ENCODE peak calls at places on chromosomes 1 and 21, in nine cellular contexts. B, U, Y, J, P, W, F, I and L are unnamed samples.

GRCh38 chr1:175095069-175095468 is 27.4 kb downstream of the TNN start:
- DNase-seq in B (no peak), U (no peak), Y (no peak), J (no peak), P (no peak), W (no peak), F (no peak), I (no peak), L (no peak)

GRCh38 chr1:79386730-79387129 is 380.2 kb upstream of the ADGRL4 start:
- DNase-seq in B (no peak), U (no peak), Y (no peak), J (no peak), P (no peak), W (no peak), F (no peak), I (no peak), L (no peak)

GRCh38 chr1:71695820-71696219 is 586.5 kb downstream of the NEGR1 start:
- DNase-seq in B (no peak), U (no peak), Y (no peak), J (no peak), P (no peak), W (no peak), F (no peak), I (no peak), L (no peak)

GRCh38 chr1:115781343-115781742 is 12.8 kb upstream of the CASQ2 start:
- DNase-seq in B (no peak), U (no peak), Y (no peak), J (peak; percentile 94), P (no peak), W (no peak), F (peak; percentile 57), I (no peak), L (no peak)

GRCh38 chr1:17369466-17369865 is 2.5 kb upstream of the PADI6 start:
- DNase-seq in B (no peak), U (no peak), Y (no peak), J (peak; percentile 53), P (no peak), W (no peak), F (peak; percentile 82), I (no peak), L (no peak)

GRCh38 chr1:159228554-159228953 is 23.9 kb downstream of the ACKR1 start:
- DNase-seq in B (no peak), U (no peak), Y (no peak), J (no peak), P (no peak), W (no peak), F (no peak), I (no peak), L (no peak)

GRCh38 chr1:109216662-109217061 is 2.9 kb downstream of the SARS1 start:
- DNase-seq in B (no peak), U (no peak), Y (no peak), J (peak; percentile 10), P (peak; percentile 36), W (no peak), F (no peak), I (no peak), L (no peak)

GRCh38 chr1:11413907-11414495 is 65.0 kb upstream of the DISP3 start:
- DNase-seq in B (no peak), U (no peak), Y (no peak), J (no peak), P (no peak), W (peak; percentile 64), F (no peak), I (no peak), L (no peak)

GRCh38 chr1:193070395-193070753 is 11.0 kb downstream of the RO60 start:
- DNase-seq in B (no peak), U (no peak), Y (no peak), J (peak; percentile 19), P (no peak), W (no peak), F (no peak), I (no peak), L (no peak)

GRCh38 chr1:114075546-114076249 is 78.0 kb downstream of the SYT6 start:
- DNase-seq in B (no peak), U (no peak), Y (no peak), J (no peak), P (no peak), W (peak; percentile 35), F (no peak), I (no peak), L (no peak)

GRCh38 chr1:238063454-238063853 is 172.7 kb upstream of the ZP4 start:
- DNase-seq in B (no peak), U (no peak), Y (no peak), J (peak; percentile 65), P (no peak), W (no peak), F (peak; percentile 80), I (no peak), L (no peak)

GRCh38 chr1:232952514-232953175 is 2.2 kb downstream of the NTPCR start:
- DNase-seq in B (peak; percentile 27), U (peak; percentile 44), Y (peak; percentile 48), J (peak; percentile 62), P (peak; percentile 67), W (peak; percentile 81), F (peak; percentile 74), I (peak; percentile 22), L (no peak)

GRCh38 chr1:9302745-9303524 is 10.2 kb downstream of the SPSB1 start:
- DNase-seq in B (no peak), U (peak; percentile 76), Y (no peak), J (peak; percentile 78), P (no peak), W (no peak), F (peak; percentile 99), I (no peak), L (no peak)

GRCh38 chr1:23098463-23099170 is 70.0 kb downstream of the LUZP1 start:
- DNase-seq in B (peak; percentile 62), U (peak; percentile 58), Y (peak; percentile 67), J (peak; percentile 83), P (peak; percentile 65), W (peak; percentile 75), F (peak; percentile 74), I (no peak), L (peak; percentile 60)

GRCh38 chr1:225655509-225656258 is 2.8 kb upstream of the ENAH start:
- DNase-seq in B (peak; percentile 73), U (peak; percentile 53), Y (peak; percentile 25), J (peak; percentile 99), P (peak; percentile 40), W (no peak), F (peak; percentile 97), I (no peak), L (no peak)

GRCh38 chr21:25944672-25945213 is 210.0 kb downstream of the GABPA start:
- DNase-seq in B (no peak), U (no peak), Y (no peak), J (no peak), P (no peak), W (no peak), F (no peak), I (no peak), L (no peak)

GRCh38 chr1:220430059-220430458 is 97.9 kb upstream of the MARK1 start:
- DNase-seq in B (no peak), U (no peak), Y (no peak), J (peak; percentile 20), P (no peak), W (peak; percentile 54), F (no peak), I (no peak), L (no peak)

GRCh38 chr1:63890468-63890867 is 116.7 kb downstream of the ROR1 start:
- DNase-seq in B (no peak), U (no peak), Y (no peak), J (no peak), P (no peak), W (no peak), F (no peak), I (no peak), L (no peak)

GRCh38 chr1:44719318-44719717 is 11.7 kb downstream of the RNU5D-1 start:
- DNase-seq in B (no peak), U (no peak), Y (no peak), J (no peak), P (no peak), W (no peak), F (no peak), I (no peak), L (no peak)

GRCh38 chr1:246782120-246782900 is 58.1 kb downstream of the SCCPDH start:
- DNase-seq in B (peak; percentile 36), U (no peak), Y (no peak), J (peak; percentile 91), P (no peak), W (no peak), F (peak; percentile 90), I (peak; percentile 94), L (no peak)

GRCh38 chr1:40948741-40949528 is 30.6 kb upstream of the CTPS1 start:
- DNase-seq in B (peak; percentile 50), U (peak; percentile 66), Y (peak; percentile 80), J (peak; percentile 73), P (peak; percentile 58), W (peak; percentile 69), F (peak; percentile 76), I (no peak), L (peak; percentile 64)

GRCh38 chr1:181175356-181175755 is 86.9 kb downstream of the IER5 start:
- DNase-seq in B (no peak), U (no peak), Y (no peak), J (no peak), P (no peak), W (no peak), F (no peak), I (no peak), L (no peak)